ENCODE peak calls at places on chromosomes 5 and 9, in ten cellular contexts. J is lower lobe of right lung, U is tibial nerve, F is brain microvascular endothelial cell, V is AG10803, Q is cardiac muscle cell, M is heart right ventricle, T is AG04450, P is GM23338, Y is astrocyte. W is an unnamed sample.

GRCh38 chr9:129336601-129337286 is 158.7 kb upstream of the IER5L start:
- DNase-seq in V (peak), T (no peak), P (peak), J (peak), Y (peak), Q (peak), M (no peak), F (no peak), U (no peak), W (peak)

GRCh38 chr5:133643365-133643764 is 31.0 kb upstream of the FSTL4 start:
- DNase-seq in F (no peak), M (no peak), V (no peak), P (no peak), Y (no peak), Q (no peak), J (no peak), T (no peak), U (no peak), W (no peak)

GRCh38 chr5:94431696-94432095 is 186.7 kb downstream of the KIAA0825 start:
- DNase-seq in J (no peak), U (no peak), V (no peak), F (no peak), T (no peak), Y (no peak), Q (no peak), M (no peak), P (no peak), W (no peak)

GRCh38 chr9:135480071-135480941 is 724 bp downstream of the PPP1R26 start:
- DNase-seq in T (no peak), V (peak), U (no peak), F (peak), Q (peak), M (no peak), Y (no peak), J (peak), P (peak), W (peak)

GRCh38 chr5:58887721-58888409 is 305.0 kb downstream of the RAB3C start:
- DNase-seq in P (no peak), V (no peak), M (peak), T (no peak), Y (no peak), J (no peak), F (no peak), Q (no peak), U (peak), W (peak)

GRCh38 chr5:67350600-67351315 is 154.2 kb upstream of the CD180 start:
- DNase-seq in T (no peak), M (no peak), Y (no peak), P (no peak), F (no peak), V (peak), U (peak), Q (no peak), J (no peak), W (peak)

GRCh38 chr5:146703899-146704298 is 174.7 kb downstream of the PPP2R2B start:
- DNase-seq in M (no peak), F (no peak), J (no peak), V (no peak), U (no peak), Q (no peak), T (no peak), P (no peak), Y (peak), W (no peak)

GRCh38 chr5:121315786-121316185 is 535.9 kb upstream of the FTMT start:
- DNase-seq in P (no peak), Q (no peak), M (no peak), U (no peak), Y (no peak), J (no peak), T (no peak), F (no peak), V (no peak), W (no peak)

GRCh38 chr5:147645172-147645571 is 135.3 kb upstream of the DPYSL3 start:
- DNase-seq in Y (no peak), M (no peak), U (no peak), P (no peak), Q (no peak), V (no peak), T (no peak), J (no peak), F (no peak), W (no peak)

GRCh38 chr9:99505915-99506314 is 283.8 kb downstream of the SEC61B start:
- DNase-seq in Q (no peak), Y (no peak), V (no peak), J (no peak), M (no peak), P (no peak), T (no peak), F (no peak), U (no peak), W (no peak)

GRCh38 chr9:110875275-110875674 is 163.0 kb downstream of the LPAR1 start:
- DNase-seq in Y (no peak), M (peak), P (peak), V (no peak), U (peak), T (no peak), F (no peak), Q (peak), J (peak), W (no peak)

GRCh38 chr9:120875643-120875953 is 1.4 kb downstream of the PHF19 start:
- DNase-seq in V (no peak), Y (no peak), Q (no peak), J (no peak), M (no peak), U (no peak), T (no peak), F (no peak), P (peak), W (no peak)
- H3K4me3 ChIP-seq in V (peak), Y (peak), Q (no peak), J (peak), M (peak), U (peak), T (peak), F (peak), P (peak), W (peak)

DNA sequence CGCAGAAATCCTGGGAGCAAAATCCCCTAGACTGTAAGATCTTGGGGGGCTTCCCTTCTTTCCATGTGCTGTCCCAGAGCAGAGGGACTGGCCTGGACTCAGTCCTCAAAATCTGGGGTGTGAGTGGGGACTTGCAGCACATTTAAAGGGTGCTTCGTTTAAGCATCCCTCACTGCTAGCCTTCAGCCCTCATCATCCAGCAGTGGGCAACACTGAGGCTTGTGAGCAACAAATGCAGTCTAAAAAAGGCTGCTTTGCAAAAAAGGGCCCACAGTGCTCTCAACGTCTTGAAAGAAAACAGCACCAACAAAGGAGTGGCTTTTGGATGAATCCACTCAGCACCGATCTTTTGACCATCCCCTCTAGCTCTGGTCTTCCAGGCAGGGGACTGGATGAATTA is 128.3 kb upstream of the TBC1D2 start:
- DNase-seq in Y (no peak), J (no peak), Q (no peak), U (no peak), M (no peak), T (no peak), P (peak), F (peak), V (peak), W (peak)
- TF ChIP-seq CTCF in Y (peak), J (no peak), Q (peak), U (no peak), M (no peak), T (peak), P (peak), F (peak), V (peak), W (peak)

GRCh38 chr5:1495525-1495897 is 28.2 kb downstream of the LPCAT1 start:
- DNase-seq in F (peak), Q (no peak), U (no peak), V (no peak), Y (no peak), J (no peak), P (no peak), T (no peak), M (no peak), W (no peak)
- H3K4me3 ChIP-seq in F (no peak), Q (no peak), U (no peak), V (no peak), Y (no peak), J (no peak), P (no peak), T (no peak), M (no peak), W (no peak)

GRCh38 chr5:73028991-73029540 is 73.2 kb downstream of the FCHO2 start:
- DNase-seq in Q (no peak), M (no peak), J (no peak), U (no peak), V (peak), Y (peak), F (peak), T (no peak), P (no peak), W (peak)

GRCh38 chr5:73027816-73028215 is 72.0 kb downstream of the FCHO2 start:
- DNase-seq in V (no peak), F (no peak), Q (no peak), J (no peak), Y (no peak), T (no peak), M (no peak), P (no peak), U (no peak), W (no peak)

GRCh38 chr5:73030995-73031394 is 75.2 kb downstream of the FCHO2 start:
- DNase-seq in Y (peak), Q (peak), J (no peak), P (peak), V (peak), T (peak), F (peak), U (no peak), M (no peak), W (peak)

GRCh38 chr5:73030531-73030930 is 74.7 kb downstream of the FCHO2 start:
- DNase-seq in Q (no peak), Y (peak), V (no peak), U (no peak), J (no peak), F (no peak), M (no peak), P (no peak), T (no peak), W (no peak)

GRCh38 chr5:73027361-73027760 is 71.5 kb downstream of the FCHO2 start:
- DNase-seq in V (no peak), F (no peak), U (no peak), T (no peak), M (no peak), J (no peak), Y (no peak), P (peak), Q (no peak), W (no peak)
- TF ChIP-seq CTCF in V (peak), F (no peak), U (no peak), T (peak), M (no peak), J (no peak), Y (no peak), P (no peak), Q (no peak), W (no peak)

GRCh38 chr5:114055810-114056476 is 305.9 kb upstream of the KCNN2 start:
- DNase-seq in P (peak), M (peak), Q (peak), J (peak), T (no peak), F (no peak), Y (no peak), V (no peak), U (no peak), W (peak)

GRCh38 chr5:114053377-114053776 is 308.5 kb upstream of the KCNN2 start:
- DNase-seq in U (no peak), J (no peak), M (no peak), P (no peak), F (no peak), Y (no peak), T (no peak), V (no peak), Q (no peak), W (no peak)

GRCh38 chr5:114050087-114050486 is 311.8 kb upstream of the KCNN2 start:
- DNase-seq in F (no peak), U (no peak), Y (no peak), M (no peak), Q (no peak), J (no peak), T (no peak), P (no peak), V (no peak), W (no peak)

GRCh38 chr5:114055318-114055788 is 306.5 kb upstream of the KCNN2 start:
- DNase-seq in Q (peak), Y (peak), U (no peak), P (peak), T (peak), M (peak), F (peak), J (peak), V (peak), W (peak)
- H3K4me3 ChIP-seq in Q (peak), Y (peak), U (peak), P (peak), T (peak), M (peak), F (peak), J (peak), V (peak), W (peak)

GRCh38 chr9:121572581-121572980 is 72.9 kb upstream of the GGTA1 start:
- DNase-seq in F (no peak), Q (no peak), P (no peak), Y (no peak), M (no peak), U (no peak), J (no peak), V (no peak), T (no peak), W (no peak)

GRCh38 chr9:121577201-121577600 is 74.2 kb upstream of the DAB2IP start:
- DNase-seq in M (peak), Q (no peak), P (no peak), J (no peak), F (no peak), Y (no peak), U (no peak), T (no peak), V (no peak), W (no peak)

GRCh38 chr9:121573717-121574485 is 74.3 kb upstream of the GGTA1 start:
- DNase-seq in V (no peak), T (no peak), P (no peak), J (no peak), Q (no peak), U (no peak), Y (no peak), F (no peak), M (no peak), W (no peak)

GRCh38 chr9:121574771-121575519 is 75.3 kb upstream of the GGTA1 start:
- DNase-seq in J (no peak), F (no peak), U (no peak), V (no peak), P (no peak), Q (no peak), T (no peak), M (no peak), Y (no peak), W (no peak)

DNA sequence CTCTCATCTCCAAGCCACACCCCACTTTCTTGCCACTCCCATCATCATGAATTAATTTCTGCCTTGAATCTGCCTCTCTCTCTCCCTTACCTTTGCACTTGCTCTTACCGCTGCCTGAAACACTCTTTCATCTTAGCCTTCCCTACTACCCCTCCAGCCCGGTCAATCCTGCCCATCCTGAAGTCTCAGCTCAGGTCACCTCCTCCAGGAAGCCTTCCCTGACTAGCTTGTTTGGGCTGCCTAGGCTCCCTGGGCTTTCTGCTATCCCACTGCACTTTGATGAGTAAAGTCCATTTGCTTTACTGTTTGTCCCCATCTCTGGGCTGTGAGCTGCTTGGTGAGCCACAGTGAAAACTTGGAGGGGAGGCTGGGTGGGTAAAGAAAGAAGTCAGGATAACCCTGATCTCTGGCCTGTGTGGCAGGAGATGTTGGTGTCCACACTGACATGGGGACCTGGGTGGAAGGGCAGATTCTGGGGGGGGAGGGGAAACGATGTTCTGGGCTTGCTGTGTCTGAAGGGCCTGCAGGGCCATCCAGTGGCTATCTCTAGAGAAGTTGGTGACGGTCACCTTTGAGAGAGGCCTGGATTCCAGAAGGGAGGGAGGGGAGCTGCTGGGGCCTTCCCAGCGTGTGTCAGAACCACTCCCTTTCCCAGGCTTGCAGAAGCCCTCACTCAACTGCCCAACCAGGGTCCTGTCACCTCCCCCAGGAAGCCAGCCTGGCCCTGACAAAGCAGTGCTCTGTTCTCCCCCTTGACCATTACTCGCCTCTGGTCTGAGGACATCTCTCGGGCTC is 75.0 kb upstream of the DAB2IP start:
- DNase-seq in M (no peak), P (no peak), F (no peak), J (no peak), T (no peak), Y (no peak), U (no peak), Q (peak), V (no peak), W (no peak)
- TF ChIP-seq CTCF in M (no peak), P (peak), F (no peak), J (no peak), T (no peak), Y (no peak), U (no peak), Q (no peak), V (no peak), W (no peak)

GRCh38 chr9:84669293-84670105 is at the start of gene NTRK2:
- DNase-seq in V (no peak), J (no peak), U (peak), Q (peak), P (peak), Y (peak), F (peak), T (no peak), M (peak), W (peak)

GRCh38 chr9:84668204-84669007 is 1.1 kb upstream of the NTRK2 start:
- DNase-seq in J (peak), F (peak), Y (peak), Q (peak), U (peak), P (peak), T (no peak), M (peak), V (peak), W (peak)

GRCh38 chr9:84667571-84668203 is 1.8 kb upstream of the NTRK2 start:
- DNase-seq in J (no peak), V (no peak), U (peak), T (no peak), Y (peak), Q (peak), P (peak), M (peak), F (peak), W (peak)

GRCh38 chr9:84670106-84670800 is 724 bp downstream of the NTRK2 start:
- DNase-seq in M (no peak), Q (peak), T (no peak), P (peak), V (no peak), Y (peak), F (no peak), U (no peak), J (no peak), W (no peak)

GRCh38 chr9:84669008-84669292 is 579 bp upstream of the NTRK2 start:
- DNase-seq in T (no peak), Q (no peak), U (no peak), J (no peak), Y (no peak), F (no peak), M (no peak), V (no peak), P (peak), W (no peak)
- H3K4me3 ChIP-seq in T (no peak), Q (peak), U (peak), J (peak), Y (peak), F (peak), M (peak), V (peak), P (peak), W (peak)

GRCh38 chr5:166341708-166342329 is 1949.6 kb upstream of the WWC1 start:
- DNase-seq in T (no peak), Y (no peak), Q (no peak), F (no peak), V (no peak), J (no peak), M (no peak), P (peak), U (no peak), W (no peak)
- TF ChIP-seq CTCF in T (no peak), Y (no peak), Q (peak), F (peak), V (no peak), J (no peak), M (no peak), P (peak), U (no peak), W (peak)

DNA sequence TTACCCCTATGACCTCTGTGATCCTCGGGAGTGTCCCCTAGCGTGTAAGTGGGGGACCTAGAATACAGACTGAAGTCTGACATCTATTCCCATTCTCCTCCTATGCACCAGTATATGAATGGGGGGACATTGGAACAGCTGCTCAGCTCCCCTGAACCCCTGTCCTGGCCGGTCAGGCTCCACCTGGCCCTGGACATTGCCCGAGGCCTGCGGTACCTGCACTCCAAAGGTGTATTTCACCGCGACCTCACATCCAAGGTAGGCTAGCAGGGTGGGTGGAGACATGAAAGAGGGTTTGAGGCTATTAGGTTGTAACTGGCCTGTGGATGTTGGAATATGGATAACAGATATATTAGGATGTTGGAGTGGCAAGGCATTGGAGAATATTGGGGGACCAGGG is 1.7 kb downstream of the TESK1 start:
- DNase-seq in P (no peak), J (no peak), V (no peak), Q (no peak), M (no peak), U (no peak), F (no peak), Y (no peak), T (no peak), W (no peak)
- H3K4me3 ChIP-seq in P (peak), J (peak), V (peak), Q (no peak), M (no peak), U (no peak), F (no peak), Y (no peak), T (no peak), W (no peak)

DNA sequence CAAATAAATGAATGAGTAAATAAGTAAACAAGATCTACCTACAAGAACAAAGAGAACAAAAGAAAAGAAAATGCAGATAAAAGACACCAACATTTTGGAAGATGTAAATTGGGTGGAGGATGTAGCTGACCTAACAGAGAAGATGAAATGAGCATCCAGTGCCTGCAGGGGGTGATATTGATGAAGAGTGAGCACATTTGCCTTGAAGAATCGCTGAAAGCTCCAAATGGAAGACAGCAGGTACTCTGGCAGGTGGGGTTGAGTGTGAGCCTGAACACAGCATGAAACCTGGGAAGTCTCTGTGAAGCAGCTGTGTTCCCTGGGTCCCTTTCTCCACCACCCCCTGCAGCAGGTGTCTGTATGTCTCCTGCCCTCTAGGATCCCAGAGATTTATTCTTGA is 125.6 kb downstream of the NXNL2 start:
- DNase-seq in Q (peak), Y (no peak), P (peak), M (no peak), V (peak), U (no peak), T (no peak), F (peak), J (no peak), W (peak)
- TF ChIP-seq CTCF in Q (peak), Y (peak), P (peak), M (no peak), V (peak), U (no peak), T (peak), F (peak), J (peak), W (peak)

W was measured in cardiac fibroblast.